ENCODE peak calls at places on chromosome 2, in nine cellular contexts. A, U, K, B, Z, C, E, Y and O are unnamed samples.

GRCh38 chr2:205435970-205436369 is 246.3 kb upstream of the NRP2 start:
- DNase-seq in A (no peak), U (no peak), K (no peak), B (no peak), Z (no peak), C (no peak), E (no peak), Y (peak), O (no peak)

GRCh38 chr2:176595986-176596385 is 326.7 kb downstream of the MTX2 start:
- DNase-seq in A (no peak), U (no peak), K (no peak), B (no peak), Z (no peak), C (no peak), E (no peak), Y (no peak), O (no peak)

GRCh38 chr2:31666878-31667277 is 86.1 kb upstream of the SRD5A2 start:
- DNase-seq in A (no peak), U (no peak), K (no peak), B (no peak), Z (no peak), C (no peak), E (no peak), Y (no peak), O (no peak)

GRCh38 chr2:217800433-217801114 is 202.2 kb downstream of the TNS1 start:
- DNase-seq in A (no peak), U (no peak), K (peak), B (no peak), Z (no peak), C (no peak), E (no peak), Y (no peak), O (no peak)

GRCh38 chr2:98454500-98455235 is 10.0 kb downstream of the INPP4A start:
- DNase-seq in A (no peak), U (no peak), K (no peak), B (no peak), Z (no peak), C (peak), E (no peak), Y (peak), O (no peak)

GRCh38 chr2:11891591-11891990 is 145.2 kb downstream of the LPIN1 start:
- DNase-seq in A (no peak), U (no peak), K (no peak), B (no peak), Z (no peak), C (no peak), E (no peak), Y (no peak), O (no peak)

GRCh38 chr2:98374958-98375570 is 28.8 kb downstream of the CNGA3 start:
- DNase-seq in A (no peak), U (no peak), K (no peak), B (no peak), Z (no peak), C (no peak), E (no peak), Y (no peak), O (no peak)

GRCh38 chr2:61619561-61619960 is 81.4 kb upstream of the XPO1 start:
- DNase-seq in A (no peak), U (no peak), K (no peak), B (no peak), Z (peak), C (no peak), E (no peak), Y (no peak), O (no peak)